ENCODE peak calls at places on chromosome 21, in six cellular contexts. R is GM12891, I is K562, Y is HepG2, L is H1, F is GM12878. V is an unnamed sample.
A peak's percentile ranks its signal among the peaks of the same experiment; 100 is the strongest.

GRCh38 chr21:39483917-39484316 is 32.1 kb downstream of the SH3BGR start:
- DNase-seq in L (no peak), R (no peak), I (no peak), F (no peak), Y (no peak), V (no peak)

GRCh38 chr21:33238565-33239255 is 9.0 kb downstream of the IFNAR2 start:
- DNase-seq in F (peak; percentile 76), Y (no peak), R (no peak), I (no peak), L (no peak), V (peak; percentile 28)

GRCh38 chr21:37358392-37358791 is 8.2 kb upstream of the DYRK1A start:
- DNase-seq in L (no peak), F (no peak), I (no peak), Y (no peak), R (no peak), V (no peak)

GRCh38 chr21:36504067-36505058 is 24.4 kb upstream of the CLDN14 start:
- DNase-seq in L (no peak), I (peak; percentile 64), R (no peak), F (no peak), Y (peak; percentile 27), V (no peak)

GRCh38 chr21:38793926-38794713 is 11.6 kb upstream of the ETS2 start:
- DNase-seq in L (no peak), F (no peak), I (no peak), R (no peak), Y (peak; percentile 75), V (no peak)

GRCh38 chr21:22743085-22743484 is 1744.9 kb downstream of the NCAM2 start:
- DNase-seq in I (no peak), F (no peak), Y (no peak), L (no peak), R (no peak), V (no peak)

GRCh38 chr21:34834307-34834706 is 165.5 kb downstream of the CLIC6 start:
- DNase-seq in I (no peak), Y (no peak), R (no peak), L (no peak), F (no peak), V (no peak)

GRCh38 chr21:16082038-16082816 is 352.4 kb downstream of the USP25 start:
- DNase-seq in L (no peak), R (no peak), Y (no peak), I (no peak), F (no peak), V (no peak)

GRCh38 chr21:37668462-37669239 is 247.6 kb downstream of the KCNJ6 start:
- DNase-seq in R (no peak), Y (no peak), I (no peak), F (no peak), L (no peak), V (peak; percentile 30)

GRCh38 chr21:38897532-38898421 is 92.0 kb downstream of the ETS2 start:
- DNase-seq in I (no peak), R (no peak), F (no peak), L (no peak), Y (no peak), V (no peak)

GRCh38 chr21:46188226-46189212 is 4.3 kb upstream of the SPATC1L start:
- DNase-seq in L (no peak), Y (peak; percentile 55), R (no peak), I (peak; percentile 80), F (no peak), V (no peak)

GRCh38 chr21:15514073-15514946 is 215.5 kb upstream of the USP25 start:
- DNase-seq in R (peak; percentile 26), I (no peak), L (no peak), Y (peak; percentile 94), F (peak; percentile 45), V (peak; percentile 10)

GRCh38 chr21:43884861-43885370 is 19.9 kb downstream of the AGPAT3 start:
- DNase-seq in Y (peak; percentile 80), R (no peak), L (no peak), F (no peak), I (no peak), V (no peak)

GRCh38 chr21:15249285-15249993 is 184.6 kb upstream of the NRIP1 start:
- DNase-seq in F (no peak), Y (no peak), R (no peak), L (no peak), I (no peak), V (no peak)

GRCh38 chr21:25557170-25557569 is 50.1 kb downstream of the MRPL39 start:
- DNase-seq in I (no peak), F (no peak), L (no peak), Y (peak; percentile 26), R (no peak), V (no peak)

GRCh38 chr21:16058896-16059295 is 329.1 kb downstream of the USP25 start:
- DNase-seq in Y (no peak), R (no peak), I (no peak), F (no peak), L (no peak), V (no peak)

GRCh38 chr21:15729674-15730483 is at the start of gene USP25:
- DNase-seq in Y (peak; percentile 68), F (peak; percentile 19), R (peak; percentile 80), L (peak; percentile 57), I (peak; percentile 97), V (peak; percentile 74)

GRCh38 chr21:36723371-36723881 is 24.5 kb downstream of the SIM2 start:
- DNase-seq in F (no peak), L (no peak), R (no peak), Y (no peak), I (no peak), V (no peak)

GRCh38 chr21:43827015-43827611 is 37.7 kb downstream of the RRP1 start:
- DNase-seq in R (no peak), L (no peak), Y (no peak), I (no peak), F (no peak), V (no peak)

GRCh38 chr21:35079181-35079580 is 30.1 kb upstream of the RUNX1 start:
- DNase-seq in R (no peak), L (no peak), F (no peak), Y (no peak), I (no peak), V (no peak)

GRCh38 chr21:31284797-31285397 is 59.2 kb downstream of the TIAM1 start:
- DNase-seq in I (no peak), R (no peak), Y (no peak), F (no peak), L (no peak), V (no peak)

GRCh38 chr21:29163381-29164115 is 33.1 kb downstream of the MAP3K7CL start:
- DNase-seq in F (no peak), Y (no peak), L (no peak), I (no peak), R (no peak), V (no peak)

GRCh38 chr21:15893902-15894301 is 164.1 kb downstream of the USP25 start:
- DNase-seq in R (no peak), I (no peak), Y (no peak), L (no peak), F (no peak), V (no peak)

GRCh38 chr21:38965910-38966504 is 160.3 kb downstream of the ETS2 start:
- DNase-seq in I (peak; percentile 76), R (no peak), Y (peak; percentile 94), F (no peak), L (no peak), V (no peak)

GRCh38 chr21:15289896-15290841 is 225.4 kb upstream of the NRIP1 start:
- DNase-seq in F (no peak), I (peak; percentile 52), R (no peak), Y (peak; percentile 22), L (no peak), V (no peak)

GRCh38 chr21:42398130-42398394 is 2.2 kb upstream of the TMPRSS3 start:
- DNase-seq in L (no peak), Y (no peak), I (no peak), F (no peak), R (no peak), V (no peak)

GRCh38 chr21:42397291-42398129 is 1.7 kb upstream of the TMPRSS3 start:
- DNase-seq in Y (no peak), L (no peak), F (no peak), R (no peak), I (no peak), V (no peak)

GRCh38 chr21:42398414-42399030 is 2.7 kb upstream of the TMPRSS3 start:
- DNase-seq in L (no peak), F (no peak), Y (no peak), I (no peak), R (no peak), V (no peak)

GRCh38 chr21:42395302-42395701 is 550 bp downstream of the TMPRSS3 start:
- DNase-seq in R (no peak), Y (no peak), L (no peak), I (no peak), F (no peak), V (no peak)

GRCh38 chr21:42395910-42396625 is at the start of gene TMPRSS3:
- DNase-seq in L (no peak), I (no peak), F (no peak), Y (no peak), R (no peak), V (no peak)
- TF ChIP-seq POLR2AphosphoS5 in L (no peak), I (no peak), F (no peak), Y (no peak), R (no peak), V (no peak)

GRCh38 chr21:41972511-41973205 is 18.8 kb upstream of the C2CD2 start:
- DNase-seq in Y (no peak), F (no peak), L (no peak), I (no peak), R (no peak), V (no peak)
- TF ChIP-seq TAF1 in Y (no peak), F (no peak), L (no peak), I (no peak), R (no peak), V (no peak)

DNA sequence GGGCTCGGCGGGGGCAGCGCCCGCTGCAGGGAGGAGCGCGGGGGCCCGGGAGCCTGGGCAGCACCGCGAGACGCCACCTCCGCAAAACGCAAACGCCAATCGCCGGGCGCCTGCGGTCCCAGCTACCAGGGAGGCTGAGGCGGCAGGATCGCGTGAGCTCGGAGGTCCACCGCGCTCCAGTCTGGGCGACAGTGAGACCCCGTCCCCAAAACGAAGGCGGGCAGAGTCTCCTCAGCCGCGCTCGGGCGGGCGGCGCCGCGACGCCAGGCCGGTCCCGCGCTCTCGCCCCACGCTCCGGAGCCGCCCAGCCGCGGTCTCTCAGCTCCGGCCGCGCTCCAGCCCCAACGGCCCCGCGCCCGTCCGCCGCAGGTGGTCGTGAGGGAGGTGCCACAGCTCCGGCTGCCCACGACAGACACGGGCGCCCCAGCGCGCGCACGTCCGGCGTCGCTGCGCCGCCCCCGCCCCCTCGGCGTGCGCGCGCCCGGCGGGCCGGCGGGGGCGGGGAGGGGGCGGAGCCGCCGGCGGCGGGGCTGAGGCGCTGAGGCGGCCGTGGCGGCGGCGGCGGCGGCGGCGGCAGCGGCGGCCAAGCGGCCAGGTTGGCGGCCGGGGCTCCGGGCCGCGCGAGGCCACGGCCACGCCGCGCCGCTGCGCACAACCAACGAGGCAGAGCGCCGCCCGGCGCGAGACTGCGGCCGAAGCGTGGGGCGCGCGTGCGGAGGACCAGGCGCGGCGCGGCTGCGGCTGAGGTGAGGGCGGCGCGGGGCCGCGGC is at the start of gene ADARB1:
- DNase-seq in R (peak; percentile 90), L (no peak), I (peak; percentile 97), F (no peak), Y (peak; percentile 32), V (peak; percentile 90)
- TF ChIP-seq POLR2A in R (no peak), L (peak; percentile 73), I (peak; percentile 53), F (peak; percentile 76), Y (peak; percentile 82), V (peak; percentile 26)

DNA sequence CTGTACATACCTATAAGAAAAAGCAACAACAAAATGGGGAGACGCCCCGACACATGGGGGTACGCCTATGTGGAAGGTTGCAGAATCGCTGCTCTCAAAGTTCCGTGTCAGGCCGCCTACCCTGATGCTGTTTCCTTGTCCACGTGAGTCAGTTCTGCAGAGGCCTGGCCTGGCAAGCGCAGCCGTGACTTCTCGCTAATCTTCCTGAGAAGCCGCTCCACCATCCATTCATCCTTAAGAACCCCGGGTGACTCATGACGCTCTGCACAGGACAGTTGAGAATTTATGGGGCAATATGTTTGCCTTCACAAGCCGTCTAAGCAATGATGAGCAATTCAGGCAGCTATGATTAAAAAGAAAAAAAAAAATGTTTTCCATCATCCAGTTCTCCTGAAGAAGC is 122.3 kb upstream of the TMPRSS2 start:
- DNase-seq in I (no peak), L (no peak), Y (no peak), R (no peak), F (no peak), V (no peak)
- TF ChIP-seq POLR2AphosphoS5 in I (no peak), L (no peak), Y (no peak), R (no peak), F (no peak), V (no peak)

V was measured in GM12892.